ENCODE peak calls at places on chromosome 4, in five cellular contexts. P is suprapubic skin, E is uterus, R is IMR-90, W is tibial nerve. A is an unnamed sample.

GRCh38 chr4:74635490-74636123 is 158.7 kb downstream of the BTC start:
- DNase-seq in E (no peak), R (no peak), W (no peak), P (no peak), A (no peak)

GRCh38 chr4:15958562-15958961 is 4.4 kb downstream of the FGFBP2 start:
- DNase-seq in E (no peak), W (no peak), R (no peak), P (no peak), A (no peak)

GRCh38 chr4:124265701-124266100 is 446.8 kb downstream of the ANKRD50 start:
- DNase-seq in W (no peak), R (peak), E (no peak), P (no peak), A (no peak)

GRCh38 chr4:37648084-37648817 is 37.9 kb downstream of the RELL1 start:
- DNase-seq in P (peak), W (peak), E (peak), R (peak), A (peak)

GRCh38 chr4:119087656-119088055 is 48.0 kb upstream of the MYOZ2 start:
- DNase-seq in E (no peak), W (no peak), P (no peak), R (no peak), A (no peak)

GRCh38 chr4:81789741-81790402 is 318.2 kb upstream of the RASGEF1B start:
- DNase-seq in P (no peak), E (no peak), R (no peak), W (no peak), A (no peak)

GRCh38 chr4:5203309-5203708 is 152.0 kb downstream of the STK32B start:
- DNase-seq in P (no peak), R (peak), W (no peak), E (no peak), A (no peak)

GRCh38 chr4:113447061-113447460 is 314.5 kb downstream of the CAMK2D start:
- DNase-seq in W (no peak), R (no peak), P (no peak), E (no peak), A (no peak)

GRCh38 chr4:81527115-81527514 is 55.4 kb upstream of the RASGEF1B start:
- DNase-seq in W (no peak), R (no peak), E (no peak), P (no peak), A (no peak)

GRCh38 chr4:154622598-154622997 is 10.1 kb upstream of the FGG start:
- DNase-seq in P (no peak), E (no peak), R (peak), W (peak), A (no peak)

GRCh38 chr4:83113429-83113786 is 1.1 kb downstream of the PLAC8 start:
- DNase-seq in R (no peak), E (no peak), P (no peak), W (no peak), A (no peak)

GRCh38 chr4:143399113-143399949 is 62.7 kb downstream of the GAB1 start:
- DNase-seq in P (no peak), W (no peak), R (peak), E (no peak), A (no peak)

GRCh38 chr4:88738714-88739366 is 41.2 kb upstream of the NAP1L5 start:
- DNase-seq in R (peak), W (no peak), P (no peak), E (no peak), A (no peak)

GRCh38 chr4:55318541-55319129 is 27.4 kb upstream of the SRD5A3 start:
- DNase-seq in W (no peak), E (no peak), P (no peak), R (no peak), A (no peak)

GRCh38 chr4:105145059-105145912 is 1.4 kb upstream of the TET2 start:
- DNase-seq in P (no peak), R (no peak), W (no peak), E (no peak), A (no peak)
- TF ChIP-seq POLR2A in P (peak), R (no peak), W (peak), E (no peak), A (no peak)

DNA sequence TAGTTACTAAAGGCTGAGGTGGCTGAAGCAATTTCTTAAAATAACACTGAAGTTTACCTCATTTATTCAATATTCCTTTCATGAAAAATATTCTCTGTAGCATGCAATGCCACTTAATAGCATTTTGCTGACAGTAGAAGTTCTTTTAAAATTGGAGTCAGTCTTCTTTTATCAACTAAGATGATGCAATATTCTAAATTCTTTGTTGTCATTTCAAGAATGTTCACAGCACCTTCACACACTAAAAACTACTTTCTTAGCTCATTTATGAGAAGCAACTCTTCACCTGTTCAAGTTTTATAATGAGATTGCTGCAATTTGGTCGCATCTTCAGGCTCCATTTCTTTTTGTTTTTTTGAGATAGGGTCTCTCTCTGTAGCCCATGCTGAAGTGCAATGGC is 48.8 kb downstream of the ANAPC10 start:
- DNase-seq in P (no peak), R (no peak), W (no peak), E (no peak), A (no peak)
- H3K4me3 ChIP-seq in P (no peak), R (no peak), W (no peak), E (no peak), A (no peak)

DNA sequence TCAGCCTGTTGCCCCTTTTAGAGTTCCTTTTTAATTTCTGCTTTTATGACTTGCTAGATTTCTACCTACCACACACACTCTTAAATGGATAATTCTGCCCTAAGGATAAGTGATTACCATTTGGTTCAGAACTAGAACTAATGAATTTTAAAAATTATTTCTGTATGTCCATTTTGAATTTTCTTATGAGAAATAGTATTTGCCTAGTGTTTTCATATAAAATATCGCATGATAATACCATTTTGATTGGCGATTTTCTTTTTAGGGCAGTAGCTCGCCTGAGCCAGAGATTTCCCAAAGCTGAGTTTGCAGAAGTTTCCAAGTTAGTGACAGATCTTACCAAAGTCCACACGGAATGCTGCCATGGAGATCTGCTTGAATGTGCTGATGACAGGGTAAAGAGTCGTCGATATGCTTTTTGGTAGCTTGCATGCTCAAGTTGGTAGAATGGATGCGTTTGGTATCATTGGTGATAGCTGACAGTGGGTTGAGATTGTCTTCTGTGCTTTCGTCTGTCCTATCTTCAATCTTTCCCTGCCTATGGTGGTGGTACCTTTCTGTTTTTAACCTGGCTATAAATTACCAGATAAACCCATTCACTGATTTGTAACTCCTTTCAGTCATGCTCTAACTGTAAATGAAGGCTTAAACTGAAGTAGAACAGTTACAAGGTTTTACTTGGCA is 7.8 kb downstream of the ALB start:
- DNase-seq in R (no peak), W (no peak), E (no peak), P (no peak), A (no peak)
- TF ChIP-seq POLR2A in R (no peak), W (no peak), E (no peak), P (no peak), A (no peak)

GRCh38 chr4:44553143-44553542 is 98.3 kb downstream of the YIPF7 start:
- DNase-seq in E (no peak), W (no peak), P (no peak), R (no peak), A (no peak)
- H3K4me3 ChIP-seq in E (no peak), W (no peak), P (no peak), R (no peak), A (no peak)

DNA sequence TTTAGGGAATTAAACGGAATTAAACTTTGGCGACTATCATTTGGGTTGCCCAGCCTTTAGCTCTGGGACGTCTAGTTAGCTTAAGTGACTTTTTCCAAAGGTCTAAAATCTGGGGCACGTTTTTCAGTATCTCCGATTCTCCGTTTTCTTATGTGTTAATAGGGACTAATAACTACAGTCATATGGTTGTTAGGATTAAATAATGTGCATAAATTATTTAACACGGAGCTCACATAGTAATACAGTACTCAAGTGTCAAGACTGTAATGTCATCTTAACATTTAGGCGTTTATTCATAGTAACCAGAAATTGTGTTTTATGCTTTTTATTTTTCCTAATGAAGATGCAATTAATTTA is 466 bp upstream of the CCNA2 start:
- DNase-seq in P (no peak), R (no peak), E (no peak), W (no peak), A (no peak)
- TF ChIP-seq POLR2A in P (no peak), R (no peak), E (no peak), W (no peak), A (no peak)

GRCh38 chr4:2799971-2800690 is 7.2 kb downstream of the SH3BP2 start:
- DNase-seq in W (no peak), P (peak), E (peak), R (no peak), A (no peak)
- H3K4me3 ChIP-seq in W (peak), P (peak), E (no peak), R (no peak), A (no peak)

GRCh38 chr4:123170843-123171242 is 225.8 kb upstream of the SPRY1 start:
- DNase-seq in P (no peak), W (no peak), E (no peak), R (peak), A (no peak)
- TF ChIP-seq POLR2A in P (no peak), W (no peak), E (no peak), R (no peak), A (no peak)

DNA sequence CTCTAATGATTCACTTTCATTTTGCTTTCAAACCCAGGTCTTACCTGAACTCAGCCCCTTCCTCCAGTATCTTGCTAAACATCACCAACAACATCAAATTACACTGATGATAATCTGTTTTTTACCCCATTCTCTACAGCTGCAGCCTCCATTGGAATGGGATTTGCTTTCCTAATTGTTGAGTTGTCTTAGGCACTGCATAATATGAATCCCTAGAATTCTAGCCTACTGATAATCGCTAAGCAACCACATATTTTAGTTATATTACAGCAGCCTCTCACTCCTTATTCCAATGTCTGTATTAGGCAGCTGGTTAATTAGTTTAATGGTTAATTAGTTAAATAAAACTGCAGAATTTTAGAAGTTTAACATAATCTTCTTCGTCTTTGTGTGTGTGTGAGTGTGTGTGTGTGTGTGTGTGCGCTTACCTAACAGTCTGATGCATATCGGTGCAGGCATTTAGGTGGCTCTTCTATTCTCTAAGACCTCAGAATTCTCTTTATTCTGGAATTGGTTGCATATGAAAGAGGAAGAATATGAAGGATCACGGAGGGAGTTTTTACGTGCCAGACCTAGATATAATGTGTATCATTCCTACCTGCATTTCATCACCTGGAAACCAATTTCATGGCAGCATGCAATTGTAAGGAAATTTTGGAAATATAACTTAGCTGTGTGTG is 5.3 kb upstream of the COMMD8 start:
- DNase-seq in R (peak), W (no peak), E (no peak), P (no peak), A (no peak)
- H3K4me3 ChIP-seq in R (no peak), W (no peak), E (no peak), P (no peak), A (no peak)

DNA sequence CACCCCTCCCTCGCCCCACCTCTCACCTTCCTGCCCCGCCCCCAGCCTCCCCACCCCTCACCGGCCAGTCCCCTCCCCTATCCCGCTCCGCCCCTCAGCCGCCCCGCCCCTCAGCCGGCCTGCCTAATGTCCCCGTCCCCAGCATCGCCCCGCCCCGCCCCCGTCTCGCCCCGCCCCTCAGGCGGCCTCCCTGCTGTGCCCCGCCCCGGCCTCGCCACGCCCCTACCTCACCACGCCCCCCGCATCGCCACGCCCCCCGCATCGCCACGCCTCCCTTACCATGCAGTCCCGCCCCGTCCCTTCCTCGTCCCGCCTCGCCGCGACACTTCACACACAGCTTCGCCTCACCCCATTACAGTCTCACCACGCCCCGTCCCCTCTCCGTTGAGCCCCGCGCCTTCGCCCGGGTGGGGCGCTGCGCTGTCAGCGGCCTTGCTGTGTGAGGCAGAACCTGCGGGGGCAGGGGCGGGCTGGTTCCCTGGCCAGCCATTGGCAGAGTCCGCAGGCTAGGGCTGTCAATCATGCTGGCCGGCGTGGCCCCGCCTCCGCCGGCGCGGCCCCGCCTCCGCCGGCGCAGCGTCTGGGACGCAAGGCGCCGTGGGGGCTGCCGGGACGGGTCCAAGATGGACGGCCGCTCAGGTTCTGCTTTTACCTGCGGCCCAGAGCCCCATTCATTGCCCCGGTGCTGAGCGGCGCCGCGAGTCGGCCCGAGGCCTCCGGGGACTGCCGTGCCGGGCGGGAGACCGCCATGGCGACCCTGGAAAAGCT is at the start of the genes HTT and HTT-AS:
- DNase-seq in E (peak), R (peak), W (peak), P (peak), A (peak)
- TF ChIP-seq POLR2A in E (peak), R (peak), W (peak), P (peak), A (no peak)

DNA sequence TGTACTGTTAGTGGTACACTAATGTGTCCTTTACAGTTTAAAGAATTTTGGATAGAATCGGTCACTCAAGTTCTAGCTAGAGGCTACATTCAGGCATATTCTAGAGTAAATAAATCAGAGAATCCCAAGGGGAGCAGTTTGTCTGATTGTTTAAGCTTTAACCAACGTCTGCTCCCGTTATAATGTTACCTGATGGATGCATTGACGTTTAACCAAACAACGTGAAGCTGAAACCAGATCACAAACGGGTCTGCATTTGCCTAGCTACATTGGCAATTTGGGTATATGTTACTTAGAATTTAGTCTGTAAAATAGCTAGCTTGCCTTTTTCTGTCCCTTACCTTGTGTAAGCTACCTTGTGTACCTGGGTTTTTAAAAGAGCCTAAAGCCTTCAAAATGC is 1.6 kb downstream of the PI4K2B start:
- DNase-seq in P (no peak), W (no peak), R (no peak), E (no peak), A (no peak)
- H3K4me3 ChIP-seq in P (peak), W (no peak), R (peak), E (no peak), A (no peak)